ENCODE peak calls at places on chromosomes 12 and 14, in nine cellular contexts. B is lower lobe of right lung, X is neural progenitor cell, S is sigmoid colon, L is A549, P is GM20000, E is progenitor cell of endocrine pancreas, W is BJ, R is AG04449. V is an unnamed sample.
A peak's percentile ranks its signal among the peaks of the same experiment; 100 is the strongest.

GRCh38 chr12:95653761-95654546 is 102.7 kb upstream of the USP44 start:
- DNase-seq in B (no peak), X (peak; percentile 68), S (no peak), L (peak; percentile 57), P (no peak), E (no peak), W (peak; percentile 71), R (peak; percentile 91), V (no peak)

GRCh38 chr14:91403069-91403600 is 14.5 kb downstream of the CCDC88C start:
- DNase-seq in B (peak; percentile 31), X (no peak), S (no peak), L (no peak), P (no peak), E (no peak), W (no peak), R (no peak), V (peak; percentile 6)

GRCh38 chr12:51071663-51072062 is 11.7 kb downstream of the CSRNP2 start:
- DNase-seq in B (no peak), X (no peak), S (no peak), L (no peak), P (no peak), E (no peak), W (no peak), R (no peak), V (no peak)

GRCh38 chr14:99241314-99242035 is 30.5 kb downstream of the BCL11B start:
- DNase-seq in B (no peak), X (no peak), S (no peak), L (no peak), P (no peak), E (no peak), W (no peak), R (no peak), V (no peak)

GRCh38 chr14:75877884-75878283 is 103.9 kb downstream of the TGFB3 start:
- DNase-seq in B (no peak), X (no peak), S (no peak), L (no peak), P (no peak), E (no peak), W (no peak), R (no peak), V (no peak)

GRCh38 chr12:71871116-71871515 is 31.6 kb downstream of the TBC1D15 start:
- DNase-seq in B (no peak), X (no peak), S (no peak), L (no peak), P (no peak), E (no peak), W (no peak), R (no peak), V (no peak)

GRCh38 chr14:101134851-101135486 is 231.4 kb upstream of the RTL1 start:
- DNase-seq in B (no peak), X (no peak), S (no peak), L (no peak), P (no peak), E (no peak), W (no peak), R (no peak), V (no peak)

GRCh38 chr14:50835280-50835679 is 4.3 kb upstream of the NIN start:
- DNase-seq in B (no peak), X (no peak), S (no peak), L (no peak), P (peak; percentile 40), E (no peak), W (no peak), R (no peak), V (no peak)

GRCh38 chr12:124867389-124867930 is 3.8 kb upstream of the SCARB1 start:
- DNase-seq in B (no peak), X (no peak), S (no peak), L (no peak), P (no peak), E (no peak), W (no peak), R (peak; percentile 10), V (no peak)

GRCh38 chr14:101333335-101334280 is 227.7 kb upstream of the DIO3 start:
- DNase-seq in B (no peak), X (peak; percentile 31), S (no peak), L (no peak), P (no peak), E (no peak), W (no peak), R (no peak), V (no peak)

GRCh38 chr12:124814741-124815613 is 48.7 kb downstream of the SCARB1 start:
- DNase-seq in B (peak; percentile 51), X (peak; percentile 59), S (no peak), L (no peak), P (no peak), E (no peak), W (no peak), R (no peak), V (no peak)

GRCh38 chr14:80387563-80387981 is 176.3 kb upstream of the DIO2 start:
- DNase-seq in B (no peak), X (no peak), S (no peak), L (no peak), P (no peak), E (no peak), W (peak; percentile 19), R (no peak), V (no peak)

GRCh38 chr14:61718039-61718438 is 22.7 kb downstream of the HIF1A start:
- DNase-seq in B (no peak), X (peak; percentile 33), S (no peak), L (no peak), P (no peak), E (no peak), W (no peak), R (no peak), V (no peak)

GRCh38 chr12:109817627-109818231 is 15.5 kb downstream of the TRPV4 start:
- DNase-seq in B (no peak), X (no peak), S (no peak), L (no peak), P (no peak), E (no peak), W (no peak), R (no peak), V (no peak)

GRCh38 chr12:120735181-120735580 is 9.6 kb downstream of the ACADS start:
- DNase-seq in B (no peak), X (no peak), S (no peak), L (no peak), P (no peak), E (no peak), W (no peak), R (no peak), V (no peak)

GRCh38 chr14:67941456-67942018 is 122.0 kb downstream of the RAD51B start:
- DNase-seq in B (no peak), X (peak; percentile 49), S (no peak), L (no peak), P (no peak), E (no peak), W (no peak), R (no peak), V (no peak)

DNA sequence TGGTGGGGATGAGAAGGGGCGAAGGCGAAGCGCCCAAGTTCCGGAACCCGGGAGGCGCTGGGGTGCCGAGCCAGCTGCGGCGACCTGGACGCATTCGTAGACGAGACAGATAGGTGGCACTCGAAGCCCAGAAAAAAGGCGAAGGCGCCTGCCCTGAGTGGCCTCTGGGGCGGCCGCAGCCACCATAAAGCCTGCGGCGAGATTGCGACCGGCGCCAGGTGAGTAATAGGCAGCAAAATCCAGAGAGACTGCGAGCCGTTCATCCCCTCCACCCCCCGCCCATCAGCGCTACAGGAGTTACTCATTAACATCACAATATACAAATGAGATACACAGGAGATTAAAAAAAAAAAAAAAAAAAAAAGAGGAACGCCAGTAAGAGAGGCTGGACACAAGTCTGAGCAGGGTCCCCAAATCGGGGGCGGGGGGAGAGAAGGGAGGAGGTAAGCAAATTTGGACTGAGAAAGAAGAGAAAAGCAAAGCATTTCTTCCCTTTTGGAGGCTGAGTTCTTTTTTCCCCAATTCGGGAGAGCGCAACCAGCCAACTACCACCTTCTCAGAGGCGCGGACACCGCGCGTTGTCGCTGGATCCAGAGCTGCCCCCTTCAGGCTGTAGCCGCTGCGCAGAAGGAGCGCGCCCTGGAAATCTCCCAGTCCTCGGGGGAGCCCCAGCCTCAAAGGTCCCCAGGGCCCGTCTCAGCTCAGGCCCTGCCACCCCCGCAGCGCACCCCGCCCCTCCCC is 15.7 kb downstream of the TBX3 start:
- DNase-seq in B (peak; percentile 73), X (peak; percentile 91), S (peak; percentile 84), L (peak; percentile 94), P (peak; percentile 70), E (peak; percentile 77), W (no peak), R (no peak), V (peak; percentile 49)
- TF ChIP-seq CTCF in B (peak; percentile 47), X (peak; percentile 49), S (peak; percentile 60), L (peak; percentile 63), P (peak; percentile 15), E (peak; percentile 60), W (peak; percentile 74), R (peak; percentile 75), V (peak; percentile 54)

DNA sequence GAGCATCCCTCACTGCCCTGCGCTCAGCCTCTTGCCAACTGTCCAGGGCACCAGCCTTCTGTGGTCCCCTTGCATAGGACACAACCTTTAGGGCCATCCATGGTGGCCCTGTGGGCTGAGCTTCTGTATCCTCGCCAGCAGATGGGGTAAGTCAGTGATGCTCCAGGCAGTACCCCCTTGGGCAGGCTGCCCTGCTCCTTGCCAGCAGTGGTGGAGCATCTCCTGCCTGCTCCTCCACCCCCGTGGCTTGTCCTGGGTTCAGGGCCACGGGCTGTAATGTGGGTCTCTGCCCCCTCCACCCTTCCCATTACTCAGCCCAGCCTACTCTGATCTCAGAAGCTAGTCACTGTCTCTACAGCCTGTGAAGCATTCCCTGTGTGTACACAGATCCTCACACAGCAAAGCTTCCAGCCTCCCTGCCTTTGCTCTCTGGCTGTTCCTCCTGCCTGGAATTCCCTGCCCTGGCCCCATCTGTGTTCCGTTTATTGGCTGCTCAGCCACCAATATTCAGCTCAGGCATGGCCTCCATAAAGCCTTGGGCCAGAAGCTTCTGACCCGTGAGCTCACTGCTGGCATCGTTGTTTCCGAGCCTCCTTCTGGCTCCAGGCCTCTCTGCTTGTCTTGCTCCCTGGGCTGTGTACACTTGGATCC is 177.2 kb upstream of the PRMT8 start:
- DNase-seq in B (no peak), X (peak; percentile 74), S (no peak), L (peak; percentile 52), P (peak; percentile 41), E (no peak), W (no peak), R (no peak), V (no peak)
- TF ChIP-seq CTCF in B (peak; percentile 26), X (peak; percentile 67), S (no peak), L (peak; percentile 35), P (no peak), E (peak; percentile 64), W (peak; percentile 54), R (peak; percentile 47), V (peak; percentile 47)

GRCh38 chr12:7065073-7065623 is 4.6 kb downstream of the C1S start:
- DNase-seq in B (no peak), X (no peak), S (no peak), L (no peak), P (no peak), E (no peak), W (no peak), R (no peak), V (no peak)
- TF ChIP-seq CTCF in B (no peak), X (no peak), S (no peak), L (no peak), P (no peak), E (no peak), W (no peak), R (no peak), V (no peak)

DNA sequence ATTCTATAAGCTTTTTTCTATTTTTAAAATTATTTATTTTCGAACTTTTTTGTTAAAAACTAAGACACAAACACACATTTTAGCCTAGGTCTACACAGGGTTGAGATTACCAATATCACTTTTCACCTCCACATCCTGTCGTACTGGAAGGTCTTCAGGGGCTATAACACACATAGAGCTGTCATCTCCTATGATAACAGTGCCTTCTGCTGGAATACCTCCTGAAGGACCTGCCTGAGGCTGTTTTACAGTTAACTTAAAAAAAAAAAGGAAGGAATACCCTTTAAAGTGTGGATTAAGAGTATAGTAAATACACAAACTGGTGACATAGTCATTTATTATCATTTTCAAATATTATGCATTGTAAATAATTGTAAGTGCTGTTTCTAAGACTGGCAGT is 43.0 kb downstream of the RASSF8 start:
- DNase-seq in B (no peak), X (no peak), S (no peak), L (no peak), P (no peak), E (no peak), W (no peak), R (no peak), V (no peak)
- TF ChIP-seq CTCF in B (no peak), X (no peak), S (no peak), L (peak; percentile 19), P (no peak), E (no peak), W (no peak), R (no peak), V (no peak)

V was measured in D721Med.